ENCODE peak calls at places on chromosomes 7 and 10, in four cellular contexts. H is psoas muscle, G is tibial artery, O is right lobe of liver. W is an unnamed sample. For H3K36me3, the result is how much of the 10 kb centered on the place peaks cover.

GRCh38 chr10:74371696-74372095 is 220.7 kb downstream of the ADK start:
- DNase-seq in G (no peak), O (no peak), H (no peak), W (no peak)

GRCh38 chr10:131169146-131169545 is 142.4 kb downstream of the TCERG1L start:
- DNase-seq in G (no peak), H (no peak), O (no peak), W (no peak)

GRCh38 chr7:132249591-132249971 is 326.7 kb downstream of the PLXNA4 start:
- DNase-seq in O (no peak), G (no peak), H (no peak), W (no peak)

GRCh38 chr7:102432476-102433318 is 678 bp upstream of the ORAI2 start:
- DNase-seq in H (no peak), G (no peak), O (peak), W (peak)

GRCh38 chr10:50497758-50498157 is 126.0 kb downstream of the SGMS1 start:
- DNase-seq in G (no peak), O (no peak), H (no peak), W (no peak)

GRCh38 chr10:103231047-103231551 is 14.6 kb upstream of the RPEL1 start:
- DNase-seq in H (no peak), G (no peak), O (no peak), W (no peak)

GRCh38 chr7:125033506-125033905 is 103.9 kb upstream of the POT1 start:
- DNase-seq in O (no peak), G (no peak), H (no peak), W (no peak)

GRCh38 chr10:43076876-43077420 is at the start of gene RET:
- DNase-seq in O (peak), H (peak), G (no peak), W (peak)

GRCh38 chr7:149772236-149772820 is 1.1 kb downstream of the ZNF467 start:
- DNase-seq in O (peak), H (no peak), G (no peak), W (peak)

GRCh38 chr10:102813734-102814455 is 23.3 kb downstream of the CYP17A1 start:
- DNase-seq in H (peak), G (peak), O (peak), W (no peak)

GRCh38 chr10:123685260-123685659 is 19.1 kb downstream of the GPR26 start:
- DNase-seq in H (no peak), G (no peak), O (no peak), W (no peak)

GRCh38 chr10:3148041-3148440 is 24.5 kb downstream of the PITRM1 start:
- DNase-seq in O (no peak), H (no peak), G (no peak), W (no peak)

GRCh38 chr10:3147117-3147820 is 25.3 kb downstream of the PITRM1 start:
- DNase-seq in O (no peak), H (no peak), G (no peak), W (no peak)

GRCh38 chr10:3149918-3150317 is 22.7 kb downstream of the PITRM1 start:
- DNase-seq in H (no peak), O (no peak), G (no peak), W (no peak)

GRCh38 chr10:3150366-3150765 is 22.2 kb downstream of the PITRM1 start:
- DNase-seq in H (no peak), O (no peak), G (no peak), W (no peak)

GRCh38 chr10:3148994-3149393 is 23.6 kb downstream of the PITRM1 start:
- DNase-seq in O (no peak), H (no peak), G (no peak), W (no peak)
- H3K36me3 ChIP-seq in O (under half), H (half or more), G (half or more), W (half or more)

GRCh38 chr7:141071260-141071854 is 2.5 kb upstream of the TMEM178B start:
- DNase-seq in H (peak), G (no peak), O (peak), W (peak)

GRCh38 chr7:141073173-141073640 is 657 bp upstream of the TMEM178B start:
- DNase-seq in H (peak), O (peak), G (no peak), W (peak)

GRCh38 chr7:141073641-141074161 is at the start of gene TMEM178B:
- DNase-seq in H (no peak), G (no peak), O (no peak), W (peak)

GRCh38 chr7:141071855-141072547 is 1.9 kb upstream of the TMEM178B start:
- DNase-seq in O (no peak), G (no peak), H (no peak), W (no peak)

GRCh38 chr7:141072548-141073172 is 1.2 kb upstream of the TMEM178B start:
- DNase-seq in H (peak), G (no peak), O (peak), W (peak)
- TF ChIP-seq CTCF in H (no peak), G (no peak), O (no peak), W (no peak)

GRCh38 chr10:119399466-119399865 is 143.1 kb downstream of the RGS10 start:
- DNase-seq in G (no peak), H (no peak), O (no peak), W (no peak)
- H3K27ac ChIP-seq in G (no peak), H (no peak), O (no peak), W (no peak)

DNA sequence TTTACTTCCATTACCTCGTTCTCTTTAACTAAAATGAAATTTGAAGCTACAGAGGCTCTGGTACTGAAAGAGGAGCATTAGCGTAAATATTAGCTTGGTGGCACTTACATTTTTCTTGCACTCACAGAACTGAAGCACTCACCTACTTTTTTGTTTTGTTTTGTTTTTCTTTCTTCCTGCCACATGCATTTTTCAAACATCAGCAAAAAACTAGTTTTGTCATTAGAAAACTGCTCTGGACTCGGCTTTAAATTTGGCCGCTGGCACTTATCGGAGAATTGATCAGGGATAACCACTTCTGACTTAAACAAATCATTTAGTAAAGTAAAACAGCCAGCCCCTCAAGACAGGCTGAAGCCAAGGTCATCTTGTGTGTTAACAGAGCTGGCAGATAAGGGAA is 216.3 kb downstream of the SFMBT2 start:
- DNase-seq in H (no peak), O (no peak), G (no peak), W (no peak)
- H3K36me3 ChIP-seq in H (under half), O (under half), G (under half), W (under half)

GRCh38 chr7:93239824-93240223 is 7.7 kb downstream of the VPS50 start:
- DNase-seq in G (no peak), O (no peak), H (no peak), W (no peak)

GRCh38 chr7:93249749-93250148 is 17.6 kb downstream of the VPS50 start:
- DNase-seq in O (no peak), H (no peak), G (no peak), W (no peak)

GRCh38 chr7:93245525-93246432 is 13.6 kb downstream of the VPS50 start:
- DNase-seq in G (no peak), O (no peak), H (no peak), W (no peak)
- TF ChIP-seq CTCF in G (peak), O (peak), H (peak), W (peak)

GRCh38 chr7:21910253-21910652 is 35.4 kb downstream of the CDCA7L start:
- DNase-seq in H (no peak), O (no peak), G (no peak), W (no peak)

GRCh38 chr7:21911341-21911875 is 34.3 kb downstream of the CDCA7L start:
- DNase-seq in O (no peak), G (no peak), H (no peak), W (no peak)

GRCh38 chr7:21912305-21912704 is 33.4 kb downstream of the CDCA7L start:
- DNase-seq in G (no peak), O (no peak), H (peak), W (no peak)

GRCh38 chr7:21912931-21913780 is 32.5 kb downstream of the CDCA7L start:
- DNase-seq in O (no peak), G (no peak), H (no peak), W (no peak)

DNA sequence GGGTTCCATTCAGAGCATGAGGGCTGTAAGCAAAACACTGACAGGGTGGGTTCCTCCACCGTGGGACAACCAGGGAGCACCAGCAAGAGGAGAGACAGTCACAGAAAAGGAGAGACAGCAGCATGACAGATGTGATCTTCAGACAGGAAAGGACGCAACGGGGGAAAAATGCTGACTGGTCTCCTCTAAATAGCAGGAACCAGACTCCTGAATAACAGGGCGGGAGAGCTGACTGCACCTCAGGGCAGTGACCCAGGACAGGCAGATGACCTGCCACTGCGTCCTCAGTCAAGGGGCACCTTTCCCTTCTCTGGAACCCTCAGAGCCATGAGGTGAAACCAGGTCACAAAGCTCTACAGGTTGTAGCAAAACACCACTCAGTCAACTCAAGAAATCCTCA is 37.0 kb downstream of the CDCA7L start:
- DNase-seq in G (no peak), H (peak), O (no peak), W (no peak)
- H3K27ac ChIP-seq in G (no peak), H (no peak), O (no peak), W (no peak)

GRCh38 chr10:1762066-1762465 is 24.7 kb upstream of the ADARB2 start:
- DNase-seq in G (no peak), H (no peak), O (no peak), W (no peak)
- H3K36me3 ChIP-seq in G (under half), H (under half), O (under half), W (under half)

GRCh38 chr7:27723086-27723485 is 16.9 kb upstream of the TAX1BP1 start:
- DNase-seq in G (no peak), O (peak), H (no peak), W (peak)
- TF ChIP-seq CTCF in G (no peak), O (peak), H (peak), W (peak)

GRCh38 chr7:6251653-6252052 is 20.8 kb downstream of the CYTH3 start:
- DNase-seq in H (no peak), G (no peak), O (no peak), W (no peak)
- H3K27ac ChIP-seq in H (peak), G (peak), O (no peak), W (no peak)